ENCODE peak calls at places on chromosomes 5 and 9, in eight cellular contexts. One of them, this sample, is unnamed.

GRCh38 chr5:139881145-139881733 is 85.6 kb downstream of the PSD2 start:
- DNase-seq in mesenchymal stem cell: peak; percentile 13
- DNase-seq in esophagus muscularis mucosa: no peak
- DNase-seq in mesendoderm: peak; percentile 35
- DNase-seq in gastrocnemius medialis: no peak
- DNase-seq in right cardiac atrium: no peak
- DNase-seq in colonic mucosa: no peak
- DNase-seq in fibroblast of lung: no peak
- DNase-seq in this sample: no peak

GRCh38 chr9:119771336-119771735 is 402.1 kb upstream of the BRINP1 start:
- DNase-seq in esophagus muscularis mucosa: no peak
- DNase-seq in gastrocnemius medialis: no peak
- DNase-seq in mesendoderm: no peak
- DNase-seq in right cardiac atrium: no peak
- DNase-seq in fibroblast of lung: no peak
- DNase-seq in mesenchymal stem cell: no peak
- DNase-seq in colonic mucosa: no peak
- DNase-seq in this sample: no peak

GRCh38 chr9:99326917-99327189 is 104.8 kb downstream of the SEC61B start:
- DNase-seq in colonic mucosa: no peak
- DNase-seq in mesendoderm: no peak
- DNase-seq in mesenchymal stem cell: no peak
- DNase-seq in gastrocnemius medialis: no peak
- DNase-seq in right cardiac atrium: no peak
- DNase-seq in fibroblast of lung: no peak
- DNase-seq in esophagus muscularis mucosa: peak; percentile 5
- DNase-seq in this sample: no peak

GRCh38 chr5:106321242-106321641 is 1349.5 kb downstream of the EFNA5 start:
- DNase-seq in mesendoderm: peak; percentile 44
- DNase-seq in right cardiac atrium: no peak
- DNase-seq in esophagus muscularis mucosa: no peak
- DNase-seq in gastrocnemius medialis: no peak
- DNase-seq in mesenchymal stem cell: no peak
- DNase-seq in fibroblast of lung: no peak
- DNase-seq in colonic mucosa: no peak
- DNase-seq in this sample: peak; percentile 3

GRCh38 chr5:75566710-75567309 is 44.4 kb upstream of the ANKDD1B start:
- DNase-seq in mesendoderm: peak; percentile 82
- DNase-seq in gastrocnemius medialis: no peak
- DNase-seq in fibroblast of lung: peak; percentile 92
- DNase-seq in colonic mucosa: no peak
- DNase-seq in mesenchymal stem cell: peak; percentile 95
- DNase-seq in esophagus muscularis mucosa: no peak
- DNase-seq in right cardiac atrium: no peak
- DNase-seq in this sample: peak; percentile 85

GRCh38 chr5:26662806-26663360 is 375.5 kb downstream of the CDH9 start:
- DNase-seq in colonic mucosa: no peak
- DNase-seq in mesendoderm: no peak
- DNase-seq in gastrocnemius medialis: no peak
- DNase-seq in fibroblast of lung: no peak
- DNase-seq in mesenchymal stem cell: no peak
- DNase-seq in right cardiac atrium: no peak
- DNase-seq in esophagus muscularis mucosa: no peak
- DNase-seq in this sample: no peak

GRCh38 chr9:92786298-92786697 is 21.7 kb upstream of the BICD2 start:
- DNase-seq in right cardiac atrium: no peak
- DNase-seq in fibroblast of lung: no peak
- DNase-seq in gastrocnemius medialis: no peak
- DNase-seq in colonic mucosa: no peak
- DNase-seq in mesenchymal stem cell: no peak
- DNase-seq in mesendoderm: no peak
- DNase-seq in esophagus muscularis mucosa: no peak
- DNase-seq in this sample: no peak

GRCh38 chr5:58094031-58094430 is 365.9 kb downstream of the PLK2 start:
- DNase-seq in esophagus muscularis mucosa: no peak
- DNase-seq in mesendoderm: no peak
- DNase-seq in colonic mucosa: no peak
- DNase-seq in fibroblast of lung: no peak
- DNase-seq in right cardiac atrium: no peak
- DNase-seq in gastrocnemius medialis: no peak
- DNase-seq in mesenchymal stem cell: no peak
- DNase-seq in this sample: no peak

GRCh38 chr9:27368317-27368985 is 71.5 kb upstream of the EQTN start:
- DNase-seq in mesenchymal stem cell: no peak
- DNase-seq in fibroblast of lung: peak; percentile 77
- DNase-seq in mesendoderm: peak; percentile 70
- DNase-seq in colonic mucosa: no peak
- DNase-seq in gastrocnemius medialis: peak; percentile 45
- DNase-seq in esophagus muscularis mucosa: no peak
- DNase-seq in right cardiac atrium: no peak
- DNase-seq in this sample: no peak

GRCh38 chr5:175202461-175203065 is 241.4 kb downstream of the DRD1 start:
- DNase-seq in esophagus muscularis mucosa: no peak
- DNase-seq in mesenchymal stem cell: no peak
- DNase-seq in right cardiac atrium: no peak
- DNase-seq in fibroblast of lung: peak; percentile 59
- DNase-seq in mesendoderm: no peak
- DNase-seq in gastrocnemius medialis: no peak
- DNase-seq in colonic mucosa: no peak
- DNase-seq in this sample: peak; percentile 48

GRCh38 chr5:147479431-147479830 is 30.4 kb downstream of the DPYSL3 start:
- DNase-seq in colonic mucosa: no peak
- DNase-seq in fibroblast of lung: no peak
- DNase-seq in right cardiac atrium: no peak
- DNase-seq in mesenchymal stem cell: peak; percentile 38
- DNase-seq in mesendoderm: peak; percentile 85
- DNase-seq in gastrocnemius medialis: no peak
- DNase-seq in esophagus muscularis mucosa: peak; percentile 74
- DNase-seq in this sample: peak; percentile 25

GRCh38 chr5:141172381-141173204 is at the start of gene PCDHB7:
- DNase-seq in right cardiac atrium: no peak
- DNase-seq in mesenchymal stem cell: peak; percentile 13
- DNase-seq in fibroblast of lung: peak; percentile 24
- DNase-seq in colonic mucosa: no peak
- DNase-seq in mesendoderm: peak; percentile 66
- DNase-seq in gastrocnemius medialis: no peak
- DNase-seq in esophagus muscularis mucosa: no peak
- DNase-seq in this sample: peak; percentile 85

GRCh38 chr5:82796643-82797416 is 280.4 kb downstream of the TMEM167A start:
- DNase-seq in colonic mucosa: no peak
- DNase-seq in esophagus muscularis mucosa: no peak
- DNase-seq in gastrocnemius medialis: no peak
- DNase-seq in mesenchymal stem cell: no peak
- DNase-seq in right cardiac atrium: no peak
- DNase-seq in mesendoderm: peak; percentile 74
- DNase-seq in fibroblast of lung: no peak
- DNase-seq in this sample: no peak

GRCh38 chr5:82799346-82800077 is 277.7 kb downstream of the TMEM167A start:
- DNase-seq in mesendoderm: no peak
- DNase-seq in esophagus muscularis mucosa: no peak
- DNase-seq in fibroblast of lung: peak; percentile 23
- DNase-seq in gastrocnemius medialis: no peak
- DNase-seq in right cardiac atrium: no peak
- DNase-seq in colonic mucosa: no peak
- DNase-seq in mesenchymal stem cell: no peak
- DNase-seq in this sample: no peak

GRCh38 chr5:82802954-82803353 is 274.2 kb downstream of the TMEM167A start:
- DNase-seq in fibroblast of lung: no peak
- DNase-seq in right cardiac atrium: no peak
- DNase-seq in mesendoderm: no peak
- DNase-seq in gastrocnemius medialis: no peak
- DNase-seq in mesenchymal stem cell: no peak
- DNase-seq in colonic mucosa: no peak
- DNase-seq in esophagus muscularis mucosa: no peak
- DNase-seq in this sample: no peak

GRCh38 chr5:82794876-82795275 is 282.3 kb downstream of the TMEM167A start:
- DNase-seq in mesenchymal stem cell: no peak
- DNase-seq in mesendoderm: no peak
- DNase-seq in fibroblast of lung: no peak
- DNase-seq in esophagus muscularis mucosa: no peak
- DNase-seq in gastrocnemius medialis: no peak
- DNase-seq in right cardiac atrium: no peak
- DNase-seq in colonic mucosa: no peak
- DNase-seq in this sample: no peak

GRCh38 chr5:82798676-82799075 is 278.5 kb downstream of the TMEM167A start:
- DNase-seq in esophagus muscularis mucosa: no peak
- DNase-seq in colonic mucosa: no peak
- DNase-seq in right cardiac atrium: no peak
- DNase-seq in fibroblast of lung: no peak
- DNase-seq in mesenchymal stem cell: no peak
- DNase-seq in mesendoderm: no peak
- DNase-seq in gastrocnemius medialis: no peak
- DNase-seq in this sample: no peak
- H3K27ac ChIP-seq in esophagus muscularis mucosa: no peak overlapping the region
- H3K27ac ChIP-seq in colonic mucosa: no peak overlapping the region
- H3K27ac ChIP-seq in right cardiac atrium: no peak overlapping the region
- H3K27ac ChIP-seq in fibroblast of lung: no peak overlapping the region
- H3K27ac ChIP-seq in mesenchymal stem cell: no peak overlapping the region
- H3K27ac ChIP-seq in mesendoderm: no peak overlapping the region
- H3K27ac ChIP-seq in gastrocnemius medialis: no peak overlapping the region
- H3K27ac ChIP-seq in this sample: no peak overlapping the region

GRCh38 chr9:124018731-124019697 is 7.4 kb downstream of the LHX2 start:
- DNase-seq in fibroblast of lung: no peak
- DNase-seq in gastrocnemius medialis: no peak
- DNase-seq in right cardiac atrium: no peak
- DNase-seq in mesendoderm: no peak
- DNase-seq in esophagus muscularis mucosa: no peak
- DNase-seq in mesenchymal stem cell: no peak
- DNase-seq in colonic mucosa: no peak
- DNase-seq in this sample: no peak

GRCh38 chr9:124016152-124017063 is 4.8 kb downstream of the LHX2 start:
- DNase-seq in mesenchymal stem cell: no peak
- DNase-seq in esophagus muscularis mucosa: no peak
- DNase-seq in colonic mucosa: no peak
- DNase-seq in gastrocnemius medialis: no peak
- DNase-seq in fibroblast of lung: no peak
- DNase-seq in right cardiac atrium: no peak
- DNase-seq in mesendoderm: no peak
- DNase-seq in this sample: no peak

GRCh38 chr9:124019771-124020519 is 8.4 kb downstream of the LHX2 start:
- DNase-seq in gastrocnemius medialis: no peak
- DNase-seq in mesenchymal stem cell: no peak
- DNase-seq in fibroblast of lung: no peak
- DNase-seq in esophagus muscularis mucosa: no peak
- DNase-seq in mesendoderm: no peak
- DNase-seq in colonic mucosa: no peak
- DNase-seq in right cardiac atrium: no peak
- DNase-seq in this sample: no peak

GRCh38 chr9:124017064-124017928 is 5.7 kb downstream of the LHX2 start:
- DNase-seq in mesendoderm: no peak
- DNase-seq in mesenchymal stem cell: no peak
- DNase-seq in fibroblast of lung: no peak
- DNase-seq in gastrocnemius medialis: no peak
- DNase-seq in esophagus muscularis mucosa: no peak
- DNase-seq in colonic mucosa: no peak
- DNase-seq in right cardiac atrium: no peak
- DNase-seq in this sample: no peak

GRCh38 chr9:124017929-124018730 is 6.6 kb downstream of the LHX2 start:
- DNase-seq in gastrocnemius medialis: no peak
- DNase-seq in fibroblast of lung: no peak
- DNase-seq in right cardiac atrium: no peak
- DNase-seq in mesendoderm: no peak
- DNase-seq in esophagus muscularis mucosa: no peak
- DNase-seq in mesenchymal stem cell: no peak
- DNase-seq in colonic mucosa: no peak
- DNase-seq in this sample: no peak
- H3K4me3 ChIP-seq in gastrocnemius medialis: no peak overlapping the region
- H3K4me3 ChIP-seq in fibroblast of lung: no peak overlapping the region
- H3K4me3 ChIP-seq in right cardiac atrium: peak overlapping the region; percentile 44
- H3K4me3 ChIP-seq in mesendoderm: peak overlapping the region; percentile 29
- H3K4me3 ChIP-seq in esophagus muscularis mucosa: peak overlapping the region; percentile 39
- H3K4me3 ChIP-seq in mesenchymal stem cell: peak overlapping the region; percentile 53
- H3K4me3 ChIP-seq in colonic mucosa: no peak overlapping the region
- H3K4me3 ChIP-seq in this sample: peak overlapping the region; percentile 17

GRCh38 chr9:137077010-137077747 is at the start of gene UAP1L1:
- DNase-seq in right cardiac atrium: peak; percentile 93
- DNase-seq in fibroblast of lung: peak; percentile 60
- DNase-seq in mesendoderm: no peak
- DNase-seq in colonic mucosa: peak; percentile 84
- DNase-seq in gastrocnemius medialis: peak; percentile 58
- DNase-seq in mesenchymal stem cell: peak; percentile 72
- DNase-seq in esophagus muscularis mucosa: peak; percentile 94
- DNase-seq in this sample: peak; percentile 58

GRCh38 chr9:137077758-137078693 is 709 bp downstream of the UAP1L1 start:
- DNase-seq in mesenchymal stem cell: peak; percentile 28
- DNase-seq in colonic mucosa: peak; percentile 54
- DNase-seq in fibroblast of lung: no peak
- DNase-seq in esophagus muscularis mucosa: no peak
- DNase-seq in mesendoderm: no peak
- DNase-seq in right cardiac atrium: peak; percentile 74
- DNase-seq in gastrocnemius medialis: no peak
- DNase-seq in this sample: no peak

GRCh38 chr9:137080260-137081122 is 3.2 kb downstream of the UAP1L1 start:
- DNase-seq in mesendoderm: no peak
- DNase-seq in gastrocnemius medialis: no peak
- DNase-seq in esophagus muscularis mucosa: no peak
- DNase-seq in fibroblast of lung: no peak
- DNase-seq in mesenchymal stem cell: no peak
- DNase-seq in colonic mucosa: no peak
- DNase-seq in right cardiac atrium: peak; percentile 43
- DNase-seq in this sample: no peak

GRCh38 chr9:137079401-137079787 is 2.1 kb downstream of the UAP1L1 start:
- DNase-seq in mesendoderm: no peak
- DNase-seq in esophagus muscularis mucosa: no peak
- DNase-seq in gastrocnemius medialis: no peak
- DNase-seq in fibroblast of lung: no peak
- DNase-seq in colonic mucosa: no peak
- DNase-seq in mesenchymal stem cell: no peak
- DNase-seq in right cardiac atrium: peak; percentile 52
- DNase-seq in this sample: no peak

GRCh38 chr9:137078701-137079400 is 1.5 kb downstream of the UAP1L1 start:
- DNase-seq in mesendoderm: peak; percentile 63
- DNase-seq in mesenchymal stem cell: peak; percentile 28
- DNase-seq in fibroblast of lung: no peak
- DNase-seq in gastrocnemius medialis: no peak
- DNase-seq in esophagus muscularis mucosa: no peak
- DNase-seq in right cardiac atrium: peak; percentile 49
- DNase-seq in colonic mucosa: peak; percentile 65
- DNase-seq in this sample: no peak
- H3K27ac ChIP-seq in mesendoderm: no peak overlapping the region
- H3K27ac ChIP-seq in mesenchymal stem cell: no peak overlapping the region
- H3K27ac ChIP-seq in fibroblast of lung: no peak overlapping the region
- H3K27ac ChIP-seq in gastrocnemius medialis: no peak overlapping the region
- H3K27ac ChIP-seq in esophagus muscularis mucosa: no peak overlapping the region
- H3K27ac ChIP-seq in right cardiac atrium: no peak overlapping the region
- H3K27ac ChIP-seq in colonic mucosa: no peak overlapping the region
- H3K27ac ChIP-seq in this sample: no peak overlapping the region

GRCh38 chr9:16710888-16711287 is 159.6 kb downstream of the BNC2 start:
- DNase-seq in right cardiac atrium: no peak
- DNase-seq in mesendoderm: peak; percentile 46
- DNase-seq in fibroblast of lung: no peak
- DNase-seq in mesenchymal stem cell: peak; percentile 29
- DNase-seq in gastrocnemius medialis: no peak
- DNase-seq in esophagus muscularis mucosa: no peak
- DNase-seq in colonic mucosa: no peak
- DNase-seq in this sample: no peak
- H3K4me3 ChIP-seq in right cardiac atrium: no peak overlapping the region
- H3K4me3 ChIP-seq in mesendoderm: no peak overlapping the region
- H3K4me3 ChIP-seq in fibroblast of lung: no peak overlapping the region
- H3K4me3 ChIP-seq in mesenchymal stem cell: no peak overlapping the region
- H3K4me3 ChIP-seq in gastrocnemius medialis: peak overlapping the region; percentile 17
- H3K4me3 ChIP-seq in esophagus muscularis mucosa: no peak overlapping the region
- H3K4me3 ChIP-seq in colonic mucosa: no peak overlapping the region
- H3K4me3 ChIP-seq in this sample: no peak overlapping the region

This sample was measured in A673.